ENCODE peak calls at places on chromosome X, in ten cellular contexts. A is heart right ventricle; N is hepatocyte; E is CD4-positive, CD25-positive, alpha-beta regulatory T cell; X is SJCRH30; C is SK-N-SH; R is heart left ventricle; M is GM23248; Z is kidney; J is gastrocnemius medialis. H is an unnamed sample.

GRCh38 chrX:129777218-129777768 is 2.5 kb upstream of the SASH3 start:
- DNase-seq in A (peak; percentile 47), Z (peak; percentile 84), M (no peak), X (no peak), J (no peak), C (no peak), N (no peak), E (peak; percentile 64), R (peak; percentile 54), H (no peak)

GRCh38 chrX:149521438-149521837 is 16.3 kb upstream of the IDS start:
- DNase-seq in J (no peak), A (no peak), E (peak; percentile 29), X (no peak), N (no peak), C (no peak), M (no peak), Z (no peak), R (no peak), H (no peak)

GRCh38 chrX:7318246-7318645 is 170.3 kb upstream of the PUDP start:
- DNase-seq in Z (no peak), A (no peak), X (no peak), J (no peak), N (no peak), M (peak; percentile 16), R (no peak), E (no peak), C (no peak), H (no peak)

GRCh38 chrX:141832247-141832646 is 5.9 kb upstream of the MAGEC3 start:
- DNase-seq in M (no peak), C (no peak), Z (no peak), E (no peak), R (no peak), X (no peak), A (no peak), N (no peak), J (no peak), H (no peak)

GRCh38 chrX:9318213-9318612 is 146.6 kb upstream of the TBL1X start:
- DNase-seq in Z (no peak), C (no peak), X (no peak), J (no peak), M (no peak), R (no peak), N (no peak), E (no peak), A (no peak), H (no peak)

GRCh38 chrX:2243913-2244460 is 256.8 kb downstream of the DHRSX start:
- DNase-seq in J (no peak), A (no peak), X (no peak), Z (no peak), C (no peak), M (peak; percentile 12), E (no peak), R (no peak), N (no peak), H (no peak)

GRCh38 chrX:72026341-72027023 is 105.2 kb downstream of the RTL5 start:
- DNase-seq in J (no peak), M (peak; percentile 60), N (no peak), R (no peak), A (no peak), C (no peak), X (no peak), Z (no peak), E (no peak), H (peak; percentile 50)

GRCh38 chrX:13721819-13722527 is 12.4 kb downstream of the TRAPPC2 start:
- DNase-seq in A (no peak), C (no peak), X (peak; percentile 97), E (no peak), Z (no peak), J (no peak), N (peak; percentile 41), M (peak; percentile 47), R (no peak), H (no peak)

GRCh38 chrX:52420824-52421443 is 52.1 kb downstream of the XAGE2 start:
- DNase-seq in M (peak; percentile 70), J (no peak), E (no peak), X (no peak), C (no peak), Z (no peak), N (no peak), R (no peak), A (no peak), H (no peak)

GRCh38 chrX:20542072-20542471 is 275.4 kb upstream of the RPS6KA3 start:
- DNase-seq in E (no peak), N (no peak), Z (no peak), A (no peak), X (no peak), R (no peak), J (no peak), M (no peak), C (no peak), H (no peak)

DNA sequence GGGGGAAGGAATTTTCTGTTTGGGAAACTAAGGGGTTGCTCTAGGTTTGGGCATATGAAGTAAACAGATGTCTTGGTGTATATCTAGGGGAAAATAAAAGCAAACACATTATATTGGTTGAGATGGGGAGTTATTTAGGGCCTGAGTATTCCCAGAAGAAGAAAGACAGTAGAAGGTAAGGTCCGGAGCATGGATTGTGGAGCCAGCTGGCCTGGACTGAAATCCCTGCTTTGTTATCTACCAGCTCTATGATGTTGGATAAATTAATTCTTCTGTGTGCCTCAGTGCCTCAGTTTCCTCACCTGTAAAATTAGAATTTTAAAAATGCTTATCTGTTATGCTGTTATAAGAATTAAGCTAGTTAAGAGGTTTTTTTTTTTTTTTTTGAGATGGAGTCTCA is 272.3 kb upstream of the RPS6KA3 start:
- DNase-seq in E (no peak), R (no peak), A (no peak), C (no peak), J (no peak), Z (no peak), X (no peak), M (no peak), N (no peak), H (no peak)
- H3K27ac ChIP-seq in E (no peak overlapping the region), R (no peak overlapping the region), A (no peak overlapping the region), C (no peak overlapping the region), J (no peak overlapping the region), Z (no peak overlapping the region), X (no peak overlapping the region), M (no peak overlapping the region), N (no peak overlapping the region), H (no peak overlapping the region)

DNA sequence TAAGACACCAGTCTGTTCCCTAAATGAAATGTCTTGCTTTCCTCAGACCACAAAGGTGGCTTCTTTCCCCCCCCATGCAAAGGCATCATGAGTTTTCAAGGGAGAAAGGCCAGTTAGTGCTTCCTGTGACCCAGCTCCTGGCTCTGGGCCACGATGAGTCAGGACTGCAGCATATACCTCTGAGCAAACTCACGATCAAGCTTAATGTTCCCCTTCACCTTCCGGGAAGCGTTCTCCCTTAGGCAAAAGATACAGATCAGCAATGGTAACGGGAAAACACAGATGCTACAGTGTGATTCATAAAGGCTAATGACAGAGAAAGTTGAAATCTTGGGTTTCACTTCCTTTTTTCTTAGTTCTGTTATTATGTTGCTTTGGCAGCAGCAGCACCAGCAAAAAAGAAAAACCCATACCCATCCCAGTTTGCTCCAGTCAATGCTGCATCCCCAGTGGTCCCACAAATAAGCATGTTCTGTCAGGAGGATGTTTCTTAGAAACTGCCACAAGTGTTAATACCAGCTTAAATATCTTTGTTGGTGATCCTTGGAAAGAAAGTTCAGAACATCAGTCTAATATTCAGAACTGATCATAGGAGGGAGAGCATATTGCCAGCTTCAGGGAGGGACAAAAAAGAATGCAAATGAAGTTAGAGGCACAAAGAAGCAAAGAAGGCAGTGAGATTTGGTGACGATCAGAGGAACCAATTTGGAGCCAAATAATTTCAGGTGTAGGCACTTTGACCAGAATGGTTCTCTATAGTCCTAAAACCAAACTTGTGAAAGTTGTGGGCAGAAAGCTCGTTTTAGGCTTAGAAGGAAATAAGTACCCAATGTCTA is 41.2 kb downstream of the LONRF3 start:
- DNase-seq in Z (peak; percentile 86), A (peak; percentile 49), C (no peak), E (no peak), J (no peak), M (peak; percentile 87), X (peak; percentile 62), N (peak; percentile 21), R (peak; percentile 18), H (peak; percentile 66)
- H3K27ac ChIP-seq in Z (no peak overlapping the region), A (no peak overlapping the region), C (peak overlapping the region; percentile 79), E (no peak overlapping the region), J (no peak overlapping the region), M (peak overlapping the region; percentile 69), X (no peak overlapping the region), N (no peak overlapping the region), R (no peak overlapping the region), H (no peak overlapping the region)

GRCh38 chrX:112631892-112632291 is 47.8 kb downstream of the LHFPL1 start:
- DNase-seq in E (no peak), M (no peak), R (no peak), X (no peak), A (no peak), C (no peak), Z (no peak), N (no peak), J (no peak), H (no peak)
- H3K27ac ChIP-seq in E (no peak overlapping the region), M (no peak overlapping the region), R (no peak overlapping the region), X (no peak overlapping the region), A (no peak overlapping the region), C (no peak overlapping the region), Z (no peak overlapping the region), N (no peak overlapping the region), J (no peak overlapping the region), H (no peak overlapping the region)

DNA sequence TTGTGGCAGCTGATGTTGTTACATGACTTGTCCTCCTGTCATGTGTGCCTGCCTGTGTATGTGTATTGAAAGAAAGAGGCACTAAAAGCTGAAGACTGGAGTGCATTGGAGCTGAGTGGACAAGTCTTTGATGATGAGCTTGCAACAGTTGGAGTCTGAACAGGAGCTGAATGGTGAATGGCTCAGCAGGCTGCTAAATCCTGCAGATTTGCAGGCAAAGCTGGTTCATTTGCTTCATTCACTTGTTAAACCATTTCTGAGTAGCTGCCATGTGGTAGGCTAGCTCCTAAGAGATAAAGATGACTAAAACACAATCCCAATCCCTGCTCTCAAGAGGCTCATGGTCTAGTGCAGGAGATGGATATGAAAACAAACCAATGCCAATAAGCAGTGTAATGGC is 217.3 kb downstream of the CHRDL1 start:
- DNase-seq in Z (no peak), X (no peak), R (no peak), N (no peak), C (no peak), A (no peak), J (no peak), M (no peak), E (no peak), H (no peak)
- H3K27ac ChIP-seq in Z (no peak overlapping the region), X (no peak overlapping the region), R (no peak overlapping the region), N (no peak overlapping the region), C (no peak overlapping the region), A (no peak overlapping the region), J (no peak overlapping the region), M (no peak overlapping the region), E (no peak overlapping the region), H (no peak overlapping the region)

DNA sequence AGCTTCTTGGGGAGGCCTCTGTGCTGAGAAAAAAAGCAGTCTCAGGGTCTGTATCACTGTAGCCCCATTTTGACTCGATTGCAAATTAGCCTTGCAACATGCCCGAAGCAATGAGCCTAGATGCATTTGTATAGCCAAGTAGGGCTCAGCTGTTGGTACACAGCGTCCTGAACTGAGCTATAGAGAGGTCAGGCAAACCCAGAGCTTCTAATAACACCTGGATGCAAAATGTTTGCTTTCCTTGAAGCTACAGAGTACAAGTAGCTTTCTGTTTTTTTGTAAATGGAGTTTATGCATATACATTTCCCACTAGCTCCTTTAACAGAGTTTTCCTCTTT is 87.8 kb downstream of the PLAC1 start:
- DNase-seq in C (no peak), R (no peak), J (no peak), A (no peak), X (peak; percentile 44), N (no peak), Z (no peak), E (no peak), M (no peak), H (no peak)
- H3K27ac ChIP-seq in C (peak overlapping the region; percentile 26), R (peak overlapping the region; percentile 52), J (peak overlapping the region; percentile 68), A (no peak overlapping the region), X (peak overlapping the region; percentile 6), N (no peak overlapping the region), Z (no peak overlapping the region), E (no peak overlapping the region), M (no peak overlapping the region), H (no peak overlapping the region)